ENCODE peak calls at places on chromosome 2, in ten cellular contexts. E is stimulated activated CD8-positive, alpha-beta memory T cell treated with anti-CD3 and anti-CD28 coated beads, Interleukin-7, amount 100 ng/mL, for 48 hours; P is NCI-H1105; F is H4; C is iPS-NIHi11; L is stimulated activated CD4-positive, alpha-beta T cell treated with anti-CD3 and anti-CD28 coated beads, Interleukin-4, amount 100 ng/mL, for 24 hours; O is DMS 273 treated with DMSO at 0.1 percent for 48 hours; I is HAP-1; U is NCI-H510A; G is GM23248. S is an unnamed sample.

GRCh38 chr2:129056309-129056958 is 737.8 kb upstream of the HS6ST1 start:
- DNase-seq in E (no peak), P (no peak), F (no peak), C (no peak), L (no peak), O (no peak), I (no peak), U (no peak), G (no peak), S (no peak)

GRCh38 chr2:156704612-156705011 is 268.4 kb downstream of the GPD2 start:
- DNase-seq in E (no peak), P (no peak), F (no peak), C (no peak), L (no peak), O (no peak), I (no peak), U (no peak), G (no peak), S (peak)

GRCh38 chr2:104658149-104658839 is 195.6 kb upstream of the POU3F3 start:
- DNase-seq in E (no peak), P (no peak), F (no peak), C (peak), L (no peak), O (no peak), I (no peak), U (no peak), G (peak), S (peak)

GRCh38 chr2:120251863-120252206 is 817 bp upstream of the RALB start:
- DNase-seq in E (no peak), P (no peak), F (no peak), C (no peak), L (no peak), O (no peak), I (no peak), U (no peak), G (no peak), S (no peak)

GRCh38 chr2:71603851-71604708 is 150.7 kb downstream of the DYSF start:
- DNase-seq in E (no peak), P (no peak), F (no peak), C (no peak), L (no peak), O (no peak), I (no peak), U (no peak), G (no peak), S (no peak)

GRCh38 chr2:162297925-162298552 is 20.4 kb downstream of the IFIH1 start:
- DNase-seq in E (no peak), P (peak), F (peak), C (peak), L (peak), O (peak), I (peak), U (no peak), G (peak), S (no peak)

GRCh38 chr2:152718909-152719645 is 657 bp downstream of the ARL6IP6 start:
- DNase-seq in E (no peak), P (peak), F (peak), C (peak), L (no peak), O (peak), I (peak), U (peak), G (peak), S (no peak)

GRCh38 chr2:12469053-12469625 is 247.6 kb upstream of the TRIB2 start:
- DNase-seq in E (no peak), P (no peak), F (no peak), C (no peak), L (no peak), O (no peak), I (no peak), U (no peak), G (peak), S (no peak)

GRCh38 chr2:237711458-237712150 is 84.2 kb downstream of the LRRFIP1 start:
- DNase-seq in E (no peak), P (no peak), F (no peak), C (no peak), L (no peak), O (no peak), I (no peak), U (no peak), G (no peak), S (no peak)

GRCh38 chr2:162258686-162259085 is 15.4 kb upstream of the FAP start:
- DNase-seq in E (no peak), P (no peak), F (no peak), C (no peak), L (no peak), O (no peak), I (no peak), U (no peak), G (peak), S (no peak)